ENCODE peak calls at places on chromosomes 1 and 21, in four cellular contexts. K is GM12878, H is HEK293T, N is HepG2. V is an unnamed sample.

GRCh38 chr1:43444827-43445225 is 8.9 kb downstream of the HYI start:
- DNase-seq in H (no peak), N (no peak), K (no peak), V (peak)

GRCh38 chr1:59526240-59526639 is 229.3 kb downstream of the FGGY start:
- DNase-seq in K (no peak), H (no peak), N (no peak), V (no peak)

GRCh38 chr1:162062542-162063015 is 6.9 kb upstream of the NOS1AP start:
- DNase-seq in N (no peak), K (no peak), H (peak), V (no peak)

GRCh38 chr1:235006816-235007215 is 121.8 kb downstream of the TOMM20 start:
- DNase-seq in H (no peak), N (no peak), K (no peak), V (no peak)

GRCh38 chr1:23198373-23198772 is 18.9 kb downstream of the HTR1D start:
- DNase-seq in N (no peak), K (no peak), H (no peak), V (no peak)

GRCh38 chr1:8217011-8217711 is 100.8 kb upstream of the SLC45A1 start:
- DNase-seq in H (no peak), N (no peak), K (no peak), V (no peak)

GRCh38 chr1:83799474-83800085 is 199.4 kb downstream of the TTLL7 start:
- DNase-seq in N (no peak), K (no peak), H (no peak), V (no peak)

GRCh38 chr1:32221581-32221979 is 573 bp downstream of the TMEM234 start:
- DNase-seq in K (no peak), N (no peak), H (no peak), V (no peak)

GRCh38 chr1:200400556-200400955 is 9.3 kb downstream of the ZNF281 start:
- DNase-seq in N (no peak), H (no peak), K (no peak), V (no peak)

GRCh38 chr1:115063238-115063901 is 25.9 kb downstream of the TSPAN2 start:
- DNase-seq in K (no peak), H (no peak), N (no peak), V (no peak)

GRCh38 chr21:43016728-43017127 is 42.4 kb downstream of the PKNOX1 start:
- DNase-seq in K (no peak), N (no peak), H (no peak), V (no peak)

GRCh38 chr21:39562791-39563770 is 49.7 kb upstream of the B3GALT5 start:
- DNase-seq in N (no peak), K (no peak), H (no peak), V (no peak)

GRCh38 chr1:167484726-167485125 is 33.6 kb downstream of the CD247 start:
- DNase-seq in H (no peak), K (no peak), N (no peak), V (no peak)

GRCh38 chr1:114189398-114189797 is 35.7 kb upstream of the SYT6 start:
- DNase-seq in K (no peak), N (no peak), H (no peak), V (no peak)

GRCh38 chr1:222976453-222976852 is 161.6 kb downstream of the DISP1 start:
- DNase-seq in N (no peak), K (no peak), H (no peak), V (no peak)

GRCh38 chr21:45794040-45794439 is 150.5 kb downstream of the PCBP3 start:
- DNase-seq in N (no peak), K (no peak), H (no peak), V (no peak)

GRCh38 chr1:159877695-159878444 is 15.4 kb upstream of the VSIG8 start:
- DNase-seq in K (no peak), H (no peak), N (no peak), V (no peak)

GRCh38 chr1:241532864-241533263 is 686 bp downstream of the KMO start:
- DNase-seq in N (no peak), K (peak), H (no peak), V (no peak)

GRCh38 chr1:70864302-70864701 is 183.3 kb downstream of the PTGER3 start:
- DNase-seq in N (no peak), K (no peak), H (no peak), V (no peak)

GRCh38 chr1:38451541-38451993 is 405.0 kb upstream of the POU3F1 start:
- DNase-seq in N (no peak), K (no peak), H (no peak), V (peak)

GRCh38 chr1:19484793-19485361 is 462 bp downstream of the CAPZB start:
- DNase-seq in N (no peak), H (peak), K (no peak), V (peak)

GRCh38 chr21:38139380-38140168 is 117.2 kb upstream of the KCNJ15 start:
- DNase-seq in K (no peak), N (peak), H (no peak), V (no peak)

GRCh38 chr1:232998138-232998537 is 47.7 kb downstream of the NTPCR start:
- DNase-seq in K (no peak), H (no peak), N (no peak), V (no peak)

GRCh38 chr1:168335500-168335899 is 54.8 kb downstream of the TBX19 start:
- DNase-seq in K (no peak), N (no peak), H (no peak), V (no peak)

GRCh38 chr1:46556822-46557221 is 5.4 kb upstream of the KNCN start:
- DNase-seq in K (no peak), H (no peak), N (no peak), V (no peak)

GRCh38 chr1:247303211-247303610 is 28.5 kb downstream of the ZNF496 start:
- DNase-seq in K (no peak), H (no peak), N (peak), V (no peak)

GRCh38 chr21:15534450-15534886 is 195.3 kb upstream of the USP25 start:
- DNase-seq in H (no peak), K (no peak), N (no peak), V (no peak)

GRCh38 chr21:45104560-45104959 is 30.2 kb downstream of the ADARB1 start:
- DNase-seq in K (no peak), N (no peak), H (no peak), V (no peak)

GRCh38 chr1:87864676-87865075 is 536.0 kb downstream of the LMO4 start:
- DNase-seq in N (no peak), H (no peak), K (no peak), V (no peak)

GRCh38 chr21:34835526-34835925 is 166.7 kb downstream of the CLIC6 start:
- DNase-seq in N (peak), K (no peak), H (no peak), V (no peak)

GRCh38 chr21:27149034-27149433 is 182.1 kb upstream of the ADAMTS5 start:
- DNase-seq in K (no peak), N (no peak), H (no peak), V (no peak)

GRCh38 chr21:27519357-27519756 is 552.5 kb upstream of the ADAMTS5 start:
- DNase-seq in H (no peak), N (no peak), K (no peak), V (no peak)

GRCh38 chr1:168977618-168978017 is 128.9 kb upstream of the ATP1B1 start:
- DNase-seq in K (no peak), N (no peak), H (no peak), V (no peak)

GRCh38 chr1:115090547-115090946 is 1.2 kb upstream of the TSPAN2 start:
- DNase-seq in N (no peak), K (no peak), H (no peak), V (peak)

GRCh38 chr1:64092851-64093371 is 110.5 kb upstream of the UBE2U start:
- DNase-seq in K (no peak), H (no peak), N (no peak), V (no peak)

GRCh38 chr1:64082459-64082858 is 121.0 kb upstream of the UBE2U start:
- DNase-seq in H (no peak), K (no peak), N (no peak), V (no peak)

GRCh38 chr1:64084451-64084850 is 119.0 kb upstream of the UBE2U start:
- DNase-seq in N (no peak), H (no peak), K (no peak), V (no peak)

GRCh38 chr1:64090436-64090835 is 113.0 kb upstream of the UBE2U start:
- DNase-seq in H (no peak), N (no peak), K (no peak), V (no peak)

DNA sequence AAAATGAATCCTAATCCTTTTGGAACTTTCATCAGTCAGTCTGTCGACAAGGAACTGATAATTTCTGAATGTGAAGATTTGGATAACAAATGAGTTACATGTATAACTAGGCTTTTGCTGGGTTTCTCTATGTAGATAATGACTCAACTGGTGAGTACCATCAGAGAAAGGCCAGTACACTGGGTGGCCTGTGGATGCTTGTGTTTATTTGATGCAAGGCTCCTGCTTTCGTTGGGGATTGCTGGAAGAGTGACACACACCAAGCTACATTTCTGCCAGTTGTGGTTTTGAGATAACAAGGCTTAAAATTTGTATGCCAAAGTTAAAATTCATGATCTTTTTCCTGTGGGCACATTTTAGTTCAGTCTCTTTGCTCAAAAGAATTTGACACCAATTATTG is 115.7 kb upstream of the UBE2U start:
- DNase-seq in K (no peak), N (no peak), H (no peak), V (no peak)
- TF ChIP-seq FOXM1 in K (no peak), N (no peak), H (no peak), V (no peak)

GRCh38 chr1:103327054-103327719 is 198.3 kb upstream of the RNPC3 start:
- DNase-seq in K (no peak), H (no peak), N (no peak), V (no peak)
- TF ChIP-seq FOXM1 in K (no peak), H (no peak), N (no peak), V (no peak)

DNA sequence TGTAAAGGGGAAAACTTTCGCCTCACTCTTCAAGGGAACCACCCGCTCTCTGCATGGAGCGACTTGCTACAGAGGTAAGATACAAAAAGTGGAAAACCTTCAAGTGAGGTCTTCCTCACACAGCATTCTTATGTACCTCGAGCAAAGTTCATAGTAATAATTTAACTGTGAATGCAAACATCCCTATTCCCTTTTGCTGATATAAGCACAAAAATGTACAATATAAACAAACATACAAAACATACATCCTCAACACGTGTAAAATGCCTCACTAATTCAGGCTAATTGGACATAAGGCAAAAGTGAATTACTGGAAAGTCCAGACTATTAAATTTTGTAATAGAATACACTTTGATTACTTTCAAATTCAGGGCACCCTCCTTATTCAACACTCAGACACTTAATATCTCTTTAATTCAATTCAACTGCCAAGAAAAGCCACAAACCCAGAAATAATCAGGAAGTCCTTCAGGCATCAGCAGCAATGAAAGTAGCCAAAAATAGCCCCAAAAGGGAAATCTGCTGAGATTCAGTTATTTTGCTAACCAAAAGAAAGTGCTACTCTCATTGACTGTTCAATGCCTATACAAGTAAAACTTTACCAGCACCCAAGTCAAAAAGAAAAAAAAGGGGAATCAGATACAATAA is 15.2 kb upstream of the LMX1A start:
- DNase-seq in H (no peak), N (no peak), K (no peak), V (no peak)
- TF ChIP-seq FOXM1 in H (no peak), N (no peak), K (no peak), V (no peak)

GRCh38 chr1:26038477-26038876 is 7.4 kb downstream of the SLC30A2 start:
- DNase-seq in H (no peak), K (no peak), N (no peak), V (no peak)
- TF ChIP-seq FOXM1 in H (no peak), K (no peak), N (no peak), V (no peak)

DNA sequence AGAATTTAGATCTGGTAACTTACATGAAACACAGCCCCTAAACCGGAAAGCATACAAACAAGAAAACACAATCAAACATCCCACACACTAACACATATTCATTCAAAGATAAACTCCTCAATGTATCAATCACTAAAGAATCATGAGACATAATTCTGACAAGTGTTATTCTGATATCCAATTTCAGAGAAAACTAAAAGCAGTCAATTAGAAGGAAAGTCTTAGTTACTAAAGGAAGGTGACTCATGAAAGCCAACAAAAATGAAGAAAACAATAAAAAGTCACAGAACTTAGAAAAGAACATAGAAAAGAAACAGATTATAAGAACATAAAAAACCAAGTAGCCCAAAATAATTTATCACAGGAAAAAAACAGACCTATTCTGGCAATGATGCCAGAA is 57.2 kb downstream of the ZZZ3 start:
- DNase-seq in N (no peak), K (no peak), H (no peak), V (no peak)
- TF ChIP-seq FOXM1 in N (no peak), K (no peak), H (no peak), V (no peak)

GRCh38 chr1:31153423-31153822 is 86.3 kb downstream of the NKAIN1 start:
- DNase-seq in N (no peak), K (no peak), H (no peak), V (no peak)

GRCh38 chr1:31154632-31155215 is 85.0 kb downstream of the NKAIN1 start:
- DNase-seq in N (peak), H (peak), K (no peak), V (peak)

GRCh38 chr1:31151402-31151801 is 85.9 kb upstream of the PUM1 start:
- DNase-seq in K (no peak), N (no peak), H (no peak), V (no peak)

GRCh38 chr1:31154000-31154631 is 85.6 kb downstream of the NKAIN1 start:
- DNase-seq in H (no peak), N (no peak), K (no peak), V (no peak)

GRCh38 chr1:31152181-31152768 is 86.8 kb upstream of the PUM1 start:
- DNase-seq in H (peak), N (peak), K (no peak), V (peak)
- TF ChIP-seq FOXM1 in H (no peak), N (no peak), K (no peak), V (no peak)

DNA sequence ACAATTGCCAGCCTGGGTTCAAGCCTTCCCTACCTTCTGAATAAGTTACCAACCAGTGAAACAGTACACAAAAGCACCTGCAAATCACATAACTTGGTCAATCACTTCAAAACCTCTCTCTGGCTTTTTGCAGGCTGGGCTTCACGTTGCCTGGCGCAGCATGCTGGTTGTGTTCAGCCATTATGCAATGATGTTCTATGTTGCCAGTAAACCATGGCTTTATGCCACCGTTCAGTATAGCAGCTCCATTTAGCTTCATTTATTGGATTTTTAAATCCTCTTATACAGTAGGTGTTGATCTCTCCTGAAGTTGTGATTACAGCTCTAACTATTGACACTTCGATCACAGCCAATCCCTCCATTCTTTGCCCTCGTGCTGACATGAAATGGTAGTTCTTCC is 233.6 kb upstream of the PTBP2 start:
- DNase-seq in K (no peak), N (no peak), H (no peak), V (no peak)
- TF ChIP-seq FOXM1 in K (no peak), N (no peak), H (no peak), V (no peak)

GRCh38 chr1:12249748-12250147 is 19.9 kb downstream of the VPS13D start:
- DNase-seq in N (no peak), K (no peak), H (no peak), V (no peak)
- TF ChIP-seq FOXM1 in N (no peak), K (no peak), H (no peak), V (no peak)

V was measured in K562.